ENCODE peak calls at places on chromosomes 3 and 15, in four cellular contexts. C, X, U and T are unnamed samples.

GRCh38 chr15:71215126-71215894 is 100.0 kb downstream of the THSD4 start:
- DNase-seq in X (no peak), U (no peak), C (no peak), T (no peak)

GRCh38 chr3:64163755-64164148 is 61.5 kb downstream of the PRICKLE2 start:
- DNase-seq in U (peak), X (no peak), C (no peak), T (peak)

GRCh38 chr3:127410137-127410488 is 122.3 kb upstream of the PRR20G start:
- DNase-seq in C (no peak), X (no peak), U (no peak), T (no peak)

GRCh38 chr3:175199961-175200360 is 340.8 kb downstream of the NAALADL2 start:
- DNase-seq in C (no peak), X (no peak), U (no peak), T (no peak)

GRCh38 chr3:9898467-9899229 is 4.0 kb upstream of the IL17RE start:
- DNase-seq in C (no peak), X (no peak), U (no peak), T (no peak)

GRCh38 chr15:87528873-87529272 is 727.7 kb downstream of the NTRK3 start:
- DNase-seq in U (no peak), C (no peak), X (no peak), T (no peak)

GRCh38 chr15:89587955-89588354 is 12.7 kb downstream of the TICRR start:
- DNase-seq in X (no peak), U (no peak), C (no peak), T (no peak)

GRCh38 chr15:52281085-52282035 is 14.2 kb downstream of the MYO5C start:
- DNase-seq in C (peak), X (no peak), U (no peak), T (no peak)

GRCh38 chr3:66593978-66594377 is 93.2 kb upstream of the LRIG1 start:
- DNase-seq in U (no peak), X (no peak), C (no peak), T (no peak)

GRCh38 chr15:64547275-64547674 is 86.9 kb downstream of the ZNF609 start:
- DNase-seq in C (no peak), U (no peak), X (no peak), T (no peak)

GRCh38 chr3:183572935-183573334 is 17.4 kb upstream of the KLHL6 start:
- DNase-seq in X (no peak), C (no peak), U (no peak), T (no peak)

GRCh38 chr15:66730168-66731014 is 28.4 kb downstream of the SMAD6 start:
- DNase-seq in U (no peak), X (no peak), C (no peak), T (no peak)

GRCh38 chr3:110518031-110518430 is 553.6 kb upstream of the NECTIN3 start:
- DNase-seq in X (no peak), C (no peak), U (no peak), T (no peak)

GRCh38 chr15:81111018-81111417 is 23.1 kb upstream of the CFAP161 start:
- DNase-seq in U (peak), C (no peak), X (no peak), T (no peak)